ENCODE peak calls at places on chromosomes 3 and 15, in five cellular contexts. One of them, this sample, is unnamed.
A peak's percentile ranks its signal among the peaks of the same experiment; 100 is the strongest.

GRCh38 chr15:69475769-69476358 is 23.2 kb downstream of the RPLP1 start:
- DNase-seq in BE2C: peak; percentile 78
- DNase-seq in PC-3: peak; percentile 80
- DNase-seq in Peyer's patch: peak; percentile 70
- DNase-seq in left ventricle myocardium inferior: peak; percentile 78
- DNase-seq in this sample: peak; percentile 71

GRCh38 chr15:63461230-63461629 is 43.2 kb upstream of the USP3 start:
- DNase-seq in BE2C: no peak
- DNase-seq in PC-3: no peak
- DNase-seq in Peyer's patch: no peak
- DNase-seq in left ventricle myocardium inferior: no peak
- DNase-seq in this sample: no peak

GRCh38 chr3:30504939-30505338 is 101.5 kb upstream of the TGFBR2 start:
- DNase-seq in BE2C: no peak
- DNase-seq in PC-3: peak; percentile 17
- DNase-seq in Peyer's patch: no peak
- DNase-seq in left ventricle myocardium inferior: no peak
- DNase-seq in this sample: no peak

GRCh38 chr15:40296561-40297230 is 11.0 kb downstream of the PLCB2 start:
- DNase-seq in BE2C: no peak
- DNase-seq in PC-3: no peak
- DNase-seq in Peyer's patch: no peak
- DNase-seq in left ventricle myocardium inferior: no peak
- DNase-seq in this sample: no peak

GRCh38 chr3:194150252-194150934 is 14.4 kb downstream of the HES1 start:
- DNase-seq in BE2C: no peak
- DNase-seq in PC-3: peak; percentile 74
- DNase-seq in Peyer's patch: no peak
- DNase-seq in left ventricle myocardium inferior: no peak
- DNase-seq in this sample: no peak

GRCh38 chr15:82742134-82742533 is 32.5 kb upstream of the AP3B2 start:
- DNase-seq in BE2C: no peak
- DNase-seq in PC-3: no peak
- DNase-seq in Peyer's patch: no peak
- DNase-seq in left ventricle myocardium inferior: no peak
- DNase-seq in this sample: no peak

GRCh38 chr3:81352867-81353266 is 408.6 kb downstream of the GBE1 start:
- DNase-seq in BE2C: peak; percentile 39
- DNase-seq in PC-3: peak; percentile 69
- DNase-seq in Peyer's patch: no peak
- DNase-seq in left ventricle myocardium inferior: no peak
- DNase-seq in this sample: no peak

GRCh38 chr15:65431731-65432130 is 9.0 kb upstream of the IGDCC4 start:
- DNase-seq in BE2C: no peak
- DNase-seq in PC-3: no peak
- DNase-seq in Peyer's patch: no peak
- DNase-seq in left ventricle myocardium inferior: no peak
- DNase-seq in this sample: no peak

GRCh38 chr15:39587910-39588530 is 7.1 kb downstream of the THBS1 start:
- DNase-seq in BE2C: no peak
- DNase-seq in PC-3: no peak
- DNase-seq in Peyer's patch: no peak
- DNase-seq in left ventricle myocardium inferior: no peak
- DNase-seq in this sample: no peak

GRCh38 chr3:46854543-46854942 is 8.7 kb downstream of the MYL3 start:
- DNase-seq in BE2C: peak; percentile 2
- DNase-seq in PC-3: no peak
- DNase-seq in Peyer's patch: no peak
- DNase-seq in left ventricle myocardium inferior: no peak
- DNase-seq in this sample: peak; percentile 10

GRCh38 chr3:146218880-146219866 is 31.7 kb downstream of the PLSCR4 start:
- DNase-seq in BE2C: peak; percentile 28
- DNase-seq in PC-3: peak; percentile 70
- DNase-seq in Peyer's patch: no peak
- DNase-seq in left ventricle myocardium inferior: no peak
- DNase-seq in this sample: peak; percentile 34

GRCh38 chr3:189727191-189727590 is 96.0 kb downstream of the TP63 start:
- DNase-seq in BE2C: no peak
- DNase-seq in PC-3: no peak
- DNase-seq in Peyer's patch: no peak
- DNase-seq in left ventricle myocardium inferior: no peak
- DNase-seq in this sample: no peak

GRCh38 chr3:187935623-187936156 is 190.4 kb upstream of the BCL6 start:
- DNase-seq in BE2C: peak; percentile 91
- DNase-seq in PC-3: no peak
- DNase-seq in Peyer's patch: peak; percentile 76
- DNase-seq in left ventricle myocardium inferior: no peak
- DNase-seq in this sample: no peak

GRCh38 chr3:43998841-43999805 is 242.6 kb upstream of the TOPAZ1 start:
- DNase-seq in BE2C: peak; percentile 83
- DNase-seq in PC-3: no peak
- DNase-seq in Peyer's patch: peak; percentile 53
- DNase-seq in left ventricle myocardium inferior: no peak
- DNase-seq in this sample: no peak

GRCh38 chr15:57057134-57057930 is 138.9 kb downstream of the TCF12 start:
- DNase-seq in BE2C: no peak
- DNase-seq in PC-3: no peak
- DNase-seq in Peyer's patch: no peak
- DNase-seq in left ventricle myocardium inferior: no peak
- DNase-seq in this sample: no peak

GRCh38 chr15:75353604-75354003 is 6.8 kb downstream of the NEIL1 start:
- DNase-seq in BE2C: no peak
- DNase-seq in PC-3: no peak
- DNase-seq in Peyer's patch: no peak
- DNase-seq in left ventricle myocardium inferior: no peak
- DNase-seq in this sample: no peak

GRCh38 chr3:187957209-187957981 is 196.6 kb upstream of the LPP start:
- DNase-seq in BE2C: no peak
- DNase-seq in PC-3: no peak
- DNase-seq in Peyer's patch: no peak
- DNase-seq in left ventricle myocardium inferior: no peak
- DNase-seq in this sample: no peak

GRCh38 chr3:142004025-142004424 is 127.6 kb downstream of the ATP1B3 start:
- DNase-seq in BE2C: no peak
- DNase-seq in PC-3: no peak
- DNase-seq in Peyer's patch: no peak
- DNase-seq in left ventricle myocardium inferior: no peak
- DNase-seq in this sample: no peak

GRCh38 chr15:25066708-25067107 is 111.9 kb downstream of the SNRPN start:
- DNase-seq in BE2C: no peak
- DNase-seq in PC-3: no peak
- DNase-seq in Peyer's patch: no peak
- DNase-seq in left ventricle myocardium inferior: no peak
- DNase-seq in this sample: no peak

GRCh38 chr15:25067725-25068309 is 113.0 kb downstream of the SNRPN start:
- DNase-seq in BE2C: no peak
- DNase-seq in PC-3: no peak
- DNase-seq in Peyer's patch: no peak
- DNase-seq in left ventricle myocardium inferior: no peak
- DNase-seq in this sample: no peak

GRCh38 chr15:25070357-25070963 is 115.7 kb downstream of the SNRPN start:
- DNase-seq in BE2C: no peak
- DNase-seq in PC-3: no peak
- DNase-seq in Peyer's patch: no peak
- DNase-seq in left ventricle myocardium inferior: no peak
- DNase-seq in this sample: no peak

GRCh38 chr15:25065876-25066275 is 111.1 kb downstream of the SNRPN start:
- DNase-seq in BE2C: no peak
- DNase-seq in PC-3: no peak
- DNase-seq in Peyer's patch: no peak
- DNase-seq in left ventricle myocardium inferior: no peak
- DNase-seq in this sample: no peak

GRCh38 chr15:25068696-25069095 is 113.9 kb downstream of the SNRPN start:
- DNase-seq in BE2C: no peak
- DNase-seq in PC-3: no peak
- DNase-seq in Peyer's patch: no peak
- DNase-seq in left ventricle myocardium inferior: no peak
- DNase-seq in this sample: no peak
- H3K9me3 ChIP-seq in BE2C: peaks cover 22% of the 10 kb centered on the region
- H3K9me3 ChIP-seq in PC-3: peaks cover 81% of the 10 kb centered on the region
- H3K9me3 ChIP-seq in Peyer's patch: peaks cover 100% of the 10 kb centered on the region
- H3K9me3 ChIP-seq in left ventricle myocardium inferior: peaks cover 100% of the 10 kb centered on the region
- H3K9me3 ChIP-seq in this sample: peaks cover 100% of the 10 kb centered on the region

GRCh38 chr3:51386159-51386851 is 1.2 kb downstream of the MANF start:
- DNase-seq in BE2C: no peak
- DNase-seq in PC-3: no peak
- DNase-seq in Peyer's patch: no peak
- DNase-seq in left ventricle myocardium inferior: no peak
- DNase-seq in this sample: no peak
- H3K4me1 ChIP-seq in BE2C: no peaks in the 10 kb centered on the region
- H3K4me1 ChIP-seq in PC-3: peaks cover 45% of the 10 kb centered on the region
- H3K4me1 ChIP-seq in Peyer's patch: peaks cover 10% of the 10 kb centered on the region
- H3K4me1 ChIP-seq in left ventricle myocardium inferior: peaks cover 71% of the 10 kb centered on the region
- H3K4me1 ChIP-seq in this sample: peaks cover 10% of the 10 kb centered on the region

GRCh38 chr15:26295331-26295730 is 432.2 kb upstream of the ATP10A start:
- DNase-seq in BE2C: no peak
- DNase-seq in PC-3: no peak
- DNase-seq in Peyer's patch: no peak
- DNase-seq in left ventricle myocardium inferior: no peak
- DNase-seq in this sample: no peak
- H3K9me3 ChIP-seq in BE2C: no peaks in the 10 kb centered on the region
- H3K9me3 ChIP-seq in PC-3: peaks cover 7% of the 10 kb centered on the region
- H3K9me3 ChIP-seq in Peyer's patch: peaks cover 4% of the 10 kb centered on the region
- H3K9me3 ChIP-seq in left ventricle myocardium inferior: no peaks in the 10 kb centered on the region
- H3K9me3 ChIP-seq in this sample: no peaks in the 10 kb centered on the region

GRCh38 chr3:124888482-124889441 is 1.6 kb upstream of the ITGB5 start:
- DNase-seq in BE2C: no peak
- DNase-seq in PC-3: no peak
- DNase-seq in Peyer's patch: no peak
- DNase-seq in left ventricle myocardium inferior: no peak
- DNase-seq in this sample: no peak
- H3K4me1 ChIP-seq in BE2C: peaks cover 3% of the 10 kb centered on the region
- H3K4me1 ChIP-seq in PC-3: peaks cover 22% of the 10 kb centered on the region
- H3K4me1 ChIP-seq in Peyer's patch: no peaks in the 10 kb centered on the region
- H3K4me1 ChIP-seq in left ventricle myocardium inferior: peaks cover 45% of the 10 kb centered on the region
- H3K4me1 ChIP-seq in this sample: peaks cover 7% of the 10 kb centered on the region

DNA sequence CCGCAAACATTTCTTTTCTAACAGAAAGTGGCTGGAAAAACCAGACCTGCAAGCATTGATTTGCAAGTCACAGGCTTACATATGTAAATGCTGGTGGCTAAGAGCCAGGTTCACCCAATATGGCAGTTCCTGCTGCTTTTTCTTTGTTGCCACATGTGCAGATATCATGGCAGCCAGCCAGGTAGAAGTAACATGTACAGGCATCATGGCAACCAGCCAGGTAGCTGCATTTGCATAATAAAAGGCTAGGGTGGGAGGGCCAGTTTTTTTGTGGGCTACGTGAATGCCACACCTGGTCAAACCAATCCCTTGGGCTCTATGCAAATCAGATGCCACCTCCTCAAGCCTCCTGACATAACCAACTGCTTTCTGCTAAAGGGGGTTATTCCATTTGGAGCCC is 2.8 kb upstream of the SMCO1 start:
- DNase-seq in BE2C: peak; percentile 71
- DNase-seq in PC-3: peak; percentile 7
- DNase-seq in Peyer's patch: no peak
- DNase-seq in left ventricle myocardium inferior: no peak
- DNase-seq in this sample: no peak
- H3K9me3 ChIP-seq in BE2C: peaks cover 23% of the 10 kb centered on the region
- H3K9me3 ChIP-seq in PC-3: peaks cover 19% of the 10 kb centered on the region
- H3K9me3 ChIP-seq in Peyer's patch: peaks cover 26% of the 10 kb centered on the region
- H3K9me3 ChIP-seq in left ventricle myocardium inferior: peaks cover 42% of the 10 kb centered on the region
- H3K9me3 ChIP-seq in this sample: peaks cover 23% of the 10 kb centered on the region

GRCh38 chr3:185779461-185779860 is 45.4 kb downstream of the IGF2BP2 start:
- DNase-seq in BE2C: no peak
- DNase-seq in PC-3: peak; percentile 92
- DNase-seq in Peyer's patch: no peak
- DNase-seq in left ventricle myocardium inferior: no peak
- DNase-seq in this sample: no peak
- H3K4me1 ChIP-seq in BE2C: no peaks in the 10 kb centered on the region
- H3K4me1 ChIP-seq in PC-3: peaks cover 59% of the 10 kb centered on the region
- H3K4me1 ChIP-seq in Peyer's patch: no peaks in the 10 kb centered on the region
- H3K4me1 ChIP-seq in left ventricle myocardium inferior: peaks cover 25% of the 10 kb centered on the region
- H3K4me1 ChIP-seq in this sample: no peaks in the 10 kb centered on the region

DNA sequence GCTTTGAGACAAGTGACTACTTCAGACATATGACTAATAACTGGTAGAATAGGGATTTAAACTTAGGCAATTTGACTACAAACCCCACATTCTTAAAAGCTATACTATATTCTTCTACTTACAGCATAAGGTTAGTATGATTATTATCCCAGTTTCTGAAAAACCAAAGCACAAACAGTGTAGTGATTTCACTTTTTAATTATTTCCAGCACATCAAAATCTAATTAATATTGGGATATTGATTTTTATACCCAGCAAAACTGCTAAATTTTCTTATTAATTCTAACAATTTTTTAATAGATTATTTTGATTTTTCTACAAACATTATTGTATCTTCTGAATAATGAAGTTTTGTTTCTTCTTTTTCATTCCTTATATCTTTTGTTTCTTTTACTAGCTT is 16.9 kb downstream of the EHHADH start:
- DNase-seq in BE2C: no peak
- DNase-seq in PC-3: no peak
- DNase-seq in Peyer's patch: no peak
- DNase-seq in left ventricle myocardium inferior: no peak
- DNase-seq in this sample: no peak
- H3K9me3 ChIP-seq in BE2C: no peaks in the 10 kb centered on the region
- H3K9me3 ChIP-seq in PC-3: peaks cover 11% of the 10 kb centered on the region
- H3K9me3 ChIP-seq in Peyer's patch: peaks cover 13% of the 10 kb centered on the region
- H3K9me3 ChIP-seq in left ventricle myocardium inferior: peaks cover 96% of the 10 kb centered on the region
- H3K9me3 ChIP-seq in this sample: no peaks in the 10 kb centered on the region

GRCh38 chr3:100042577-100042981 is 71.7 kb downstream of the FILIP1L start:
- DNase-seq in BE2C: no peak
- DNase-seq in PC-3: peak; percentile 85
- DNase-seq in Peyer's patch: no peak
- DNase-seq in left ventricle myocardium inferior: no peak
- DNase-seq in this sample: no peak

GRCh38 chr3:100042144-100042543 is 72.2 kb downstream of the FILIP1L start:
- DNase-seq in BE2C: no peak
- DNase-seq in PC-3: peak; percentile 97
- DNase-seq in Peyer's patch: no peak
- DNase-seq in left ventricle myocardium inferior: no peak
- DNase-seq in this sample: no peak

GRCh38 chr3:100044369-100044768 is 69.9 kb downstream of the FILIP1L start:
- DNase-seq in BE2C: no peak
- DNase-seq in PC-3: no peak
- DNase-seq in Peyer's patch: no peak
- DNase-seq in left ventricle myocardium inferior: no peak
- DNase-seq in this sample: no peak

GRCh38 chr3:100041328-100041749 is 73.0 kb downstream of the FILIP1L start:
- DNase-seq in BE2C: no peak
- DNase-seq in PC-3: peak; percentile 95
- DNase-seq in Peyer's patch: no peak
- DNase-seq in left ventricle myocardium inferior: no peak
- DNase-seq in this sample: no peak

DNA sequence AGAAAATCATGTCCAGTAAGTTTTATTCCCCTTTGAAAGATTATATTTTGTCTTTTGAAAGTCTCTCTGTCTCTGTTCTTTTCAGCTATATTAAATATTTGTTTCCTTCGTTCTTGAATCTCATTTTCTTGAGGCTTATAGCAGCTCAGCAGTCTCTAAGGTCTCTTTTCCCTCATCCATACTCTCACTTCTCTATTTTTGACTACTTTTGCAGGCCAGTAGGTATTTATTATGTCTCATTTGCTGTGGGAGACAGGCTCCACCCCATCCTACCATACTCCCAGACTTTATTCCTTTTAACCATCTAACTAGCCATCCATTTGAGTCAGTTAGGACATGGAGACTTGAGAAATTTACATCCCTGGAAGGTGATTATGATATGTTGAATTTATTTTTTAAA is 71.0 kb downstream of the FILIP1L start:
- DNase-seq in BE2C: no peak
- DNase-seq in PC-3: no peak
- DNase-seq in Peyer's patch: no peak
- DNase-seq in left ventricle myocardium inferior: no peak
- DNase-seq in this sample: no peak
- H3K4me1 ChIP-seq in BE2C: peaks cover 11% of the 10 kb centered on the region
- H3K4me1 ChIP-seq in PC-3: peaks cover 65% of the 10 kb centered on the region
- H3K4me1 ChIP-seq in Peyer's patch: peaks cover 26% of the 10 kb centered on the region
- H3K4me1 ChIP-seq in left ventricle myocardium inferior: peaks cover 85% of the 10 kb centered on the region
- H3K4me1 ChIP-seq in this sample: peaks cover 16% of the 10 kb centered on the region

GRCh38 chr15:30878515-30878914 is 25.2 kb upstream of the FAN1 start:
- DNase-seq in BE2C: no peak
- DNase-seq in PC-3: no peak
- DNase-seq in Peyer's patch: no peak
- DNase-seq in left ventricle myocardium inferior: no peak
- DNase-seq in this sample: no peak
- H3K9me3 ChIP-seq in BE2C: no peaks in the 10 kb centered on the region
- H3K9me3 ChIP-seq in PC-3: no peaks in the 10 kb centered on the region
- H3K9me3 ChIP-seq in Peyer's patch: no peaks in the 10 kb centered on the region
- H3K9me3 ChIP-seq in left ventricle myocardium inferior: no peaks in the 10 kb centered on the region
- H3K9me3 ChIP-seq in this sample: no peaks in the 10 kb centered on the region

This sample was measured in uterus.